ENCODE peak calls at places on chromosomes 7 and 10, in ten cellular contexts. One of them, this sample, is unnamed. For H3K4me1, the result is how much of the 10 kb centered on the place peaks cover.

GRCh38 chr10:59945991-59946390 is 39.6 kb upstream of the CCDC6 start:
- DNase-seq in right cardiac atrium: no peak
- DNase-seq in GM23248: no peak
- DNase-seq in foreskin keratinocyte: no peak
- DNase-seq in mucosa of descending colon: no peak
- DNase-seq in uterus: no peak
- DNase-seq in heart left ventricle: no peak
- DNase-seq in Peyer's patch: no peak
- DNase-seq in tibial artery: no peak
- DNase-seq in Caco-2: no peak
- DNase-seq in this sample: no peak

GRCh38 chr7:96598421-96598820 is 111.2 kb downstream of the SEM1 start:
- DNase-seq in Caco-2: no peak
- DNase-seq in uterus: no peak
- DNase-seq in foreskin keratinocyte: no peak
- DNase-seq in GM23248: no peak
- DNase-seq in heart left ventricle: no peak
- DNase-seq in Peyer's patch: no peak
- DNase-seq in tibial artery: no peak
- DNase-seq in right cardiac atrium: no peak
- DNase-seq in mucosa of descending colon: no peak
- DNase-seq in this sample: no peak

GRCh38 chr10:35387768-35388167 is 51.5 kb downstream of the CCNY start:
- DNase-seq in foreskin keratinocyte: peak
- DNase-seq in Caco-2: no peak
- DNase-seq in right cardiac atrium: no peak
- DNase-seq in Peyer's patch: no peak
- DNase-seq in uterus: no peak
- DNase-seq in tibial artery: no peak
- DNase-seq in GM23248: peak
- DNase-seq in heart left ventricle: no peak
- DNase-seq in mucosa of descending colon: no peak
- DNase-seq in this sample: no peak

GRCh38 chr7:158812684-158813083 is 16.6 kb downstream of the ESYT2 start:
- DNase-seq in GM23248: no peak
- DNase-seq in heart left ventricle: no peak
- DNase-seq in Peyer's patch: no peak
- DNase-seq in Caco-2: no peak
- DNase-seq in tibial artery: no peak
- DNase-seq in right cardiac atrium: no peak
- DNase-seq in foreskin keratinocyte: no peak
- DNase-seq in uterus: no peak
- DNase-seq in mucosa of descending colon: no peak
- DNase-seq in this sample: no peak

GRCh38 chr7:141073173-141073640 is 657 bp upstream of the TMEM178B start:
- DNase-seq in heart left ventricle: peak
- DNase-seq in right cardiac atrium: peak
- DNase-seq in Caco-2: no peak
- DNase-seq in tibial artery: no peak
- DNase-seq in Peyer's patch: no peak
- DNase-seq in foreskin keratinocyte: no peak
- DNase-seq in mucosa of descending colon: peak
- DNase-seq in GM23248: peak
- DNase-seq in uterus: no peak
- DNase-seq in this sample: peak

GRCh38 chr10:63497321-63497720 is 23.9 kb upstream of the REEP3 start:
- DNase-seq in GM23248: no peak
- DNase-seq in heart left ventricle: no peak
- DNase-seq in uterus: no peak
- DNase-seq in foreskin keratinocyte: no peak
- DNase-seq in Caco-2: no peak
- DNase-seq in tibial artery: no peak
- DNase-seq in Peyer's patch: no peak
- DNase-seq in right cardiac atrium: no peak
- DNase-seq in mucosa of descending colon: no peak
- DNase-seq in this sample: no peak

GRCh38 chr10:28962768-28963167 is 285.4 kb downstream of the BAMBI start:
- DNase-seq in heart left ventricle: no peak
- DNase-seq in GM23248: no peak
- DNase-seq in uterus: no peak
- DNase-seq in tibial artery: no peak
- DNase-seq in right cardiac atrium: no peak
- DNase-seq in foreskin keratinocyte: no peak
- DNase-seq in Caco-2: no peak
- DNase-seq in mucosa of descending colon: no peak
- DNase-seq in Peyer's patch: no peak
- DNase-seq in this sample: no peak

GRCh38 chr7:96136600-96137239 is 185.2 kb downstream of the SLC25A13 start:
- DNase-seq in Caco-2: no peak
- DNase-seq in Peyer's patch: no peak
- DNase-seq in mucosa of descending colon: no peak
- DNase-seq in heart left ventricle: no peak
- DNase-seq in GM23248: no peak
- DNase-seq in tibial artery: no peak
- DNase-seq in foreskin keratinocyte: no peak
- DNase-seq in uterus: no peak
- DNase-seq in right cardiac atrium: no peak
- DNase-seq in this sample: no peak

GRCh38 chr7:47782792-47783191 is 165.5 kb downstream of the PKD1L1 start:
- DNase-seq in right cardiac atrium: no peak
- DNase-seq in Caco-2: no peak
- DNase-seq in GM23248: no peak
- DNase-seq in mucosa of descending colon: no peak
- DNase-seq in uterus: no peak
- DNase-seq in tibial artery: no peak
- DNase-seq in heart left ventricle: no peak
- DNase-seq in Peyer's patch: no peak
- DNase-seq in foreskin keratinocyte: peak
- DNase-seq in this sample: no peak

GRCh38 chr10:44832595-44833390 is 78.3 kb upstream of the TMEM72 start:
- DNase-seq in right cardiac atrium: no peak
- DNase-seq in uterus: no peak
- DNase-seq in mucosa of descending colon: no peak
- DNase-seq in foreskin keratinocyte: no peak
- DNase-seq in heart left ventricle: no peak
- DNase-seq in tibial artery: no peak
- DNase-seq in Peyer's patch: no peak
- DNase-seq in Caco-2: no peak
- DNase-seq in GM23248: no peak
- DNase-seq in this sample: no peak

GRCh38 chr10:129389194-129389593 is 77.8 kb upstream of the MGMT start:
- DNase-seq in Caco-2: no peak
- DNase-seq in Peyer's patch: no peak
- DNase-seq in uterus: no peak
- DNase-seq in GM23248: no peak
- DNase-seq in heart left ventricle: no peak
- DNase-seq in foreskin keratinocyte: no peak
- DNase-seq in right cardiac atrium: no peak
- DNase-seq in mucosa of descending colon: no peak
- DNase-seq in tibial artery: no peak
- DNase-seq in this sample: no peak

GRCh38 chr7:17056491-17057142 is 174.8 kb upstream of the AGR3 start:
- DNase-seq in Caco-2: peak
- DNase-seq in right cardiac atrium: no peak
- DNase-seq in uterus: no peak
- DNase-seq in foreskin keratinocyte: no peak
- DNase-seq in heart left ventricle: no peak
- DNase-seq in GM23248: peak
- DNase-seq in Peyer's patch: no peak
- DNase-seq in tibial artery: no peak
- DNase-seq in mucosa of descending colon: no peak
- DNase-seq in this sample: no peak

GRCh38 chr10:24466616-24466949 is 257.1 kb downstream of the ARHGAP21 start:
- DNase-seq in GM23248: no peak
- DNase-seq in heart left ventricle: no peak
- DNase-seq in right cardiac atrium: no peak
- DNase-seq in tibial artery: no peak
- DNase-seq in mucosa of descending colon: no peak
- DNase-seq in Caco-2: no peak
- DNase-seq in uterus: no peak
- DNase-seq in Peyer's patch: no peak
- DNase-seq in foreskin keratinocyte: no peak
- DNase-seq in this sample: no peak
- H3K4me1 ChIP-seq in GM23248: half or more
- H3K4me1 ChIP-seq in heart left ventricle: under half
- H3K4me1 ChIP-seq in right cardiac atrium: under half
- H3K4me1 ChIP-seq in tibial artery: under half
- H3K4me1 ChIP-seq in mucosa of descending colon: under half
- H3K4me1 ChIP-seq in Caco-2: half or more
- H3K4me1 ChIP-seq in uterus: under half
- H3K4me1 ChIP-seq in Peyer's patch: under half
- H3K4me1 ChIP-seq in foreskin keratinocyte: under half
- H3K4me1 ChIP-seq in this sample: under half

GRCh38 chr10:72321248-72322029 is 33.3 kb downstream of the DNAJB12 start:
- DNase-seq in heart left ventricle: no peak
- DNase-seq in right cardiac atrium: peak
- DNase-seq in Caco-2: peak
- DNase-seq in tibial artery: no peak
- DNase-seq in Peyer's patch: no peak
- DNase-seq in GM23248: no peak
- DNase-seq in uterus: no peak
- DNase-seq in foreskin keratinocyte: no peak
- DNase-seq in mucosa of descending colon: peak
- DNase-seq in this sample: no peak
- H3K4me1 ChIP-seq in heart left ventricle: half or more
- H3K4me1 ChIP-seq in right cardiac atrium: under half
- H3K4me1 ChIP-seq in Caco-2: under half
- H3K4me1 ChIP-seq in tibial artery: half or more
- H3K4me1 ChIP-seq in Peyer's patch: half or more
- H3K4me1 ChIP-seq in GM23248: under half
- H3K4me1 ChIP-seq in uterus: under half
- H3K4me1 ChIP-seq in foreskin keratinocyte: under half
- H3K4me1 ChIP-seq in mucosa of descending colon: under half
- H3K4me1 ChIP-seq in this sample: under half

DNA sequence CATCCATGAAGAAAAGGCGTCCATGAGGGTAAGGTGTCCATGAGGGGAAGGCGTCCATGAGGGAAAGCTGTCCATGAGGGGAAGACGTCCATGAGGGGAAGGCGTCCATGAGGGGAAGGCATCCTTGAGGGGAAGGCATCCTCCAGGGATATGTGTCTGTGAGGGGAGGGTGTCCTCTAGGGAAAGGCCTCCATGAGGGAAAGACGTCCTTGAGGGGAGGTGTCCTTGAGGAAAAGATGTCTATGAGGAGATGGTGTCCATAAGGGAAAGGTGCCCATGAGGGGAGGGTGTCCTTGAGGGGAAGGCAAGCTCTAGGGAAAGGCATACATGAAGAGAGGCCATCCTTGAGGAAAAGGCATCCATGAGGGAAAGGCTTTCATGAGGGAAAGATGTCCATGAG is 92.6 kb downstream of the INPP5A start:
- DNase-seq in mucosa of descending colon: peak
- DNase-seq in foreskin keratinocyte: no peak
- DNase-seq in GM23248: no peak
- DNase-seq in uterus: no peak
- DNase-seq in tibial artery: no peak
- DNase-seq in Caco-2: no peak
- DNase-seq in Peyer's patch: peak
- DNase-seq in heart left ventricle: no peak
- DNase-seq in right cardiac atrium: no peak
- DNase-seq in this sample: no peak
- H3K4me1 ChIP-seq in mucosa of descending colon: under half
- H3K4me1 ChIP-seq in foreskin keratinocyte: under half
- H3K4me1 ChIP-seq in GM23248: under half
- H3K4me1 ChIP-seq in uterus: under half
- H3K4me1 ChIP-seq in tibial artery: half or more
- H3K4me1 ChIP-seq in Caco-2: under half
- H3K4me1 ChIP-seq in Peyer's patch: half or more
- H3K4me1 ChIP-seq in heart left ventricle: half or more
- H3K4me1 ChIP-seq in right cardiac atrium: under half
- H3K4me1 ChIP-seq in this sample: under half

GRCh38 chr10:86952106-86952505 is 5.3 kb downstream of the MMRN2 start:
- DNase-seq in GM23248: no peak
- DNase-seq in mucosa of descending colon: no peak
- DNase-seq in tibial artery: no peak
- DNase-seq in uterus: no peak
- DNase-seq in Peyer's patch: peak
- DNase-seq in Caco-2: no peak
- DNase-seq in right cardiac atrium: peak
- DNase-seq in foreskin keratinocyte: no peak
- DNase-seq in heart left ventricle: no peak
- DNase-seq in this sample: peak

GRCh38 chr10:86955501-86956194 is 1.8 kb downstream of the MMRN2 start:
- DNase-seq in mucosa of descending colon: no peak
- DNase-seq in heart left ventricle: no peak
- DNase-seq in right cardiac atrium: peak
- DNase-seq in GM23248: no peak
- DNase-seq in foreskin keratinocyte: no peak
- DNase-seq in tibial artery: no peak
- DNase-seq in Peyer's patch: peak
- DNase-seq in Caco-2: no peak
- DNase-seq in uterus: no peak
- DNase-seq in this sample: peak

GRCh38 chr10:86954681-86955500 is 2.5 kb downstream of the MMRN2 start:
- DNase-seq in GM23248: no peak
- DNase-seq in tibial artery: no peak
- DNase-seq in right cardiac atrium: peak
- DNase-seq in Peyer's patch: no peak
- DNase-seq in uterus: no peak
- DNase-seq in mucosa of descending colon: no peak
- DNase-seq in Caco-2: no peak
- DNase-seq in heart left ventricle: no peak
- DNase-seq in foreskin keratinocyte: no peak
- DNase-seq in this sample: peak

GRCh38 chr10:86956195-86956840 is 1.1 kb downstream of the MMRN2 start:
- DNase-seq in uterus: no peak
- DNase-seq in heart left ventricle: no peak
- DNase-seq in mucosa of descending colon: no peak
- DNase-seq in Peyer's patch: peak
- DNase-seq in right cardiac atrium: peak
- DNase-seq in tibial artery: no peak
- DNase-seq in foreskin keratinocyte: no peak
- DNase-seq in GM23248: no peak
- DNase-seq in Caco-2: no peak
- DNase-seq in this sample: peak

DNA sequence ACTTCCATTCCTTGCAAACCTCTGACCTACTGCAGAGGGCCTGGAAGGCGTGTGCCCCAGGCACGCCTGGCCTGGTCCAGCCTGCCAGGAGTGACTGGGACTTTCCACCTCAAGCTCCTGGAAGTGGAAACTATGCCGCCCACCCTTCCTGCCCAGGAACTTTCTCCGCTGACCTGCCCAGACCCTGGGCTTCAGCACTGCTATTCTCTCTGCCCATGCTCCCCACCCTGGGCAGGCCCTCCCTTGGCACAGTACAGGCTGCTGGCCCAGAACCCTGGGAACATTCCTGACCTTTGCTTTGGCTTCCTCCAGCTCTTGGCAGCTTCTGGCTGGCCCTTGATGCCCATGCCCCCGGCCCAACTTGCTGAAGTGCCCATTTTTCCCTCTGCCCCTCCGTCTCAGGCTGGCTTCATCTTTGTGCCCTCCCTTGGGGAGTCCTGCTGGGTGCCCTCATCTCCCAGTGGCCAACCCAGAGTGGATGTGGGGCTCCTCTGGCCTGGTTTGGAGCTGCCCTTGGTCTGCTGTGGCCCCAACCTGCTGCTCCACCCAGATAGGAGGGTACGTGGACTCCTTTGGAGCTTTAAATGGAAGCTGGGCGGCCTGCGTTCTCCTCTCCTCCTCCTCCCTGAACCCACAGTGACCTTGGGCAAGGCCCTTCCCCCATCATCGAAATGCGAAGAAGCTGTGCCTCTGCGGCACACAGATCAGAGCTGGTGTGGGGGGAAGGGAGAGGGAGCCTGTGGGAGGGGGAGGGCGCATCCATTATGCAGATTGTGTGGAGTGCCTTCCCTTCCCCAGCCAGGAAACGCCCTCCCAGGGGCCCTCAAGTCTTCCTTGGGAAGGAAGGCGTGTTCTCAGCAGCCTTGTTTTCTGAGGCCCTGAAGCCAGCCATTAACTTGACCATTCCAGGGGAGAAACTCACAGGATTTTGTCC is 3.4 kb downstream of the MMRN2 start:
- DNase-seq in mucosa of descending colon: no peak
- DNase-seq in uterus: peak
- DNase-seq in right cardiac atrium: peak
- DNase-seq in GM23248: peak
- DNase-seq in Caco-2: no peak
- DNase-seq in foreskin keratinocyte: no peak
- DNase-seq in Peyer's patch: peak
- DNase-seq in tibial artery: peak
- DNase-seq in heart left ventricle: peak
- DNase-seq in this sample: peak
- H3K4me1 ChIP-seq in mucosa of descending colon: under half
- H3K4me1 ChIP-seq in uterus: under half
- H3K4me1 ChIP-seq in right cardiac atrium: under half
- H3K4me1 ChIP-seq in GM23248: under half
- H3K4me1 ChIP-seq in Caco-2: under half
- H3K4me1 ChIP-seq in foreskin keratinocyte: under half
- H3K4me1 ChIP-seq in Peyer's patch: under half
- H3K4me1 ChIP-seq in tibial artery: half or more
- H3K4me1 ChIP-seq in heart left ventricle: under half
- H3K4me1 ChIP-seq in this sample: under half